ENCODE peak calls at places on chromosomes 7 and 10, in eight cellular contexts. D is T47D; T is activated CD8-positive, alpha-beta memory T cell treated with anti-CD3 and anti-CD28 coated beads for 48 hours; I is substantia nigra; C is NCI-H226; Z is T-helper 9 cell; X is bronchial epithelial cell; Q is T follicular helper cell. J is an unnamed sample.

GRCh38 chr7:22147113-22147512 is 201.4 kb upstream of the CDCA7L start:
- DNase-seq in D (no peak), X (no peak), Q (no peak), Z (no peak), T (no peak), C (no peak), I (no peak), J (no peak)

GRCh38 chr7:30445770-30446169 is 32.8 kb downstream of the NOD1 start:
- DNase-seq in X (peak), Q (peak), C (peak), Z (peak), I (peak), T (peak), D (no peak), J (peak)

GRCh38 chr10:83991986-83992753 is 147.1 kb upstream of the GHITM start:
- DNase-seq in X (peak), C (no peak), Z (no peak), D (peak), T (no peak), Q (no peak), I (no peak), J (peak)

GRCh38 chr7:100506356-100506930 is 22.7 kb downstream of the NYAP1 start:
- DNase-seq in C (no peak), X (no peak), I (no peak), T (no peak), Q (no peak), Z (no peak), D (no peak), J (no peak)

GRCh38 chr10:116444527-116445142 is 17.0 kb downstream of the PNLIPRP3 start:
- DNase-seq in Q (no peak), I (no peak), X (peak), D (peak), T (no peak), C (no peak), Z (no peak), J (peak)

GRCh38 chr7:70060298-70061068 is 462.2 kb downstream of the AUTS2 start:
- DNase-seq in C (no peak), D (peak), Q (no peak), T (no peak), Z (no peak), I (no peak), X (no peak), J (no peak)

GRCh38 chr10:114096864-114097263 is 53.2 kb downstream of the ADRB1 start:
- DNase-seq in X (no peak), C (no peak), Z (no peak), D (no peak), T (no peak), Q (no peak), I (no peak), J (no peak)

GRCh38 chr10:34869128-34869836 is 54.2 kb upstream of the PARD3 start:
- DNase-seq in T (no peak), D (no peak), X (no peak), Q (no peak), C (no peak), I (no peak), Z (no peak), J (peak)

GRCh38 chr10:129863231-129863663 is 100.8 kb downstream of the EBF3 start:
- DNase-seq in Z (no peak), C (no peak), Q (no peak), D (no peak), I (no peak), T (no peak), X (no peak), J (no peak)

GRCh38 chr7:149797771-149798170 is 24.4 kb upstream of the ZNF467 start:
- DNase-seq in I (no peak), X (no peak), D (no peak), Q (no peak), C (no peak), T (no peak), Z (no peak), J (no peak)